ENCODE peak calls at places on chromosomes 1 and 21, in six cellular contexts. Q, N, B, T, Z and E are unnamed samples.

GRCh38 chr1:52602328-52603300 is at the start of gene GPX7:
- DNase-seq in Q (peak; percentile 19), N (no peak), T (peak; percentile 3), B (peak; percentile 44), Z (peak; percentile 53), E (peak; percentile 60)

GRCh38 chr21:32779983-32780382 is 8.4 kb upstream of the PAXBP1 start:
- DNase-seq in Z (no peak), T (no peak), N (no peak), Q (no peak), B (no peak), E (no peak)

GRCh38 chr1:185823471-185823870 is 89.3 kb downstream of the HMCN1 start:
- DNase-seq in Q (no peak), Z (no peak), B (no peak), T (no peak), N (no peak), E (no peak)

GRCh38 chr1:203870256-203870655 is 8.9 kb downstream of the SNRPE start:
- DNase-seq in Z (no peak), N (no peak), Q (no peak), T (no peak), B (no peak), E (no peak)

GRCh38 chr1:225692517-225692879 is 39.6 kb upstream of the ENAH start:
- DNase-seq in N (no peak), B (no peak), Q (no peak), T (no peak), Z (no peak), E (no peak)

GRCh38 chr1:29749546-29749945 is 513.2 kb downstream of the PTPRU start:
- DNase-seq in Z (no peak), Q (no peak), B (no peak), N (no peak), T (no peak), E (no peak)

GRCh38 chr1:150558328-150558727 is 9.1 kb downstream of the ADAMTSL4 start:
- DNase-seq in Q (no peak), B (no peak), N (no peak), T (no peak), Z (peak; percentile 24), E (no peak)

GRCh38 chr1:165364432-165365133 is 8.1 kb upstream of the LMX1A start:
- DNase-seq in Q (no peak), T (peak; percentile 60), B (no peak), N (no peak), Z (peak; percentile 62), E (peak; percentile 70)

GRCh38 chr1:170545476-170545875 is 13.5 kb downstream of the GORAB start:
- DNase-seq in N (no peak), T (no peak), Z (no peak), B (no peak), Q (no peak), E (no peak)

GRCh38 chr21:25701529-25701928 is 33.2 kb downstream of the ATP5PF start:
- DNase-seq in N (no peak), Q (no peak), Z (no peak), T (no peak), B (no peak), E (no peak)

GRCh38 chr1:21050031-21050430 is 126.7 kb downstream of the EIF4G3 start:
- DNase-seq in Z (no peak), N (no peak), Q (no peak), T (no peak), B (no peak), E (no peak)